ENCODE peak calls at places on chromosomes 4 and X, in four cellular contexts. One of them, this sample, is unnamed.

GRCh38 chr4:103904126-103904525 is 184.3 kb upstream of the TACR3 start:
- DNase-seq in H1: no peak
- DNase-seq in IMR-90: no peak
- DNase-seq in uterus: no peak
- DNase-seq in this sample: no peak

GRCh38 chr4:85482000-85482738 is 7.2 kb downstream of the ARHGAP24 start:
- DNase-seq in H1: no peak
- DNase-seq in uterus: no peak
- DNase-seq in IMR-90: no peak
- DNase-seq in this sample: no peak

GRCh38 chrX:13750204-13750603 is 15.7 kb downstream of the OFD1 start:
- DNase-seq in uterus: no peak
- DNase-seq in H1: no peak
- DNase-seq in IMR-90: peak
- DNase-seq in this sample: no peak

GRCh38 chr4:94676910-94677309 is 80.8 kb upstream of the BMPR1B start:
- DNase-seq in uterus: no peak
- DNase-seq in H1: no peak
- DNase-seq in IMR-90: peak
- DNase-seq in this sample: no peak

GRCh38 chr4:80382090-80382832 is 46.7 kb downstream of the CFAP299 start:
- DNase-seq in H1: no peak
- DNase-seq in IMR-90: no peak
- DNase-seq in uterus: no peak
- DNase-seq in this sample: no peak

GRCh38 chrX:129938081-129938480 is 32.1 kb downstream of the UTP14A start:
- DNase-seq in IMR-90: no peak
- DNase-seq in H1: no peak
- DNase-seq in uterus: no peak
- DNase-seq in this sample: no peak

GRCh38 chr4:139014391-139015268 is 951 bp upstream of the NOCT start:
- DNase-seq in H1: no peak
- DNase-seq in IMR-90: peak
- DNase-seq in uterus: no peak
- DNase-seq in this sample: no peak

GRCh38 chr4:6371271-6371670 is 101.1 kb downstream of the PPP2R2C start:
- DNase-seq in H1: no peak
- DNase-seq in IMR-90: no peak
- DNase-seq in uterus: no peak
- DNase-seq in this sample: no peak

GRCh38 chr4:41839945-41840854 is 91.7 kb upstream of the PHOX2B start:
- DNase-seq in uterus: no peak
- DNase-seq in IMR-90: no peak
- DNase-seq in H1: no peak
- DNase-seq in this sample: no peak

GRCh38 chr4:89538886-89539285 is 231.3 kb upstream of the GPRIN3 start:
- DNase-seq in H1: no peak
- DNase-seq in IMR-90: peak
- DNase-seq in uterus: no peak
- DNase-seq in this sample: no peak

GRCh38 chr4:101103381-101104142 is 243.8 kb downstream of the PPP3CA start:
- DNase-seq in H1: no peak
- DNase-seq in uterus: no peak
- DNase-seq in IMR-90: peak
- DNase-seq in this sample: no peak

GRCh38 chrX:48776818-48777439 is 9.5 kb upstream of the GATA1 start:
- DNase-seq in IMR-90: no peak
- DNase-seq in H1: no peak
- DNase-seq in uterus: no peak
- DNase-seq in this sample: no peak

GRCh38 chr4:164790249-164790648 is 36.3 kb downstream of the SMIM31 start:
- DNase-seq in H1: no peak
- DNase-seq in uterus: no peak
- DNase-seq in IMR-90: no peak
- DNase-seq in this sample: no peak

GRCh38 chr4:83358410-83358809 is 23.8 kb upstream of the HPSE start:
- DNase-seq in H1: no peak
- DNase-seq in IMR-90: peak
- DNase-seq in uterus: no peak
- DNase-seq in this sample: no peak

GRCh38 chr4:77845929-77846328 is 16.7 kb upstream of the MRPL1 start:
- DNase-seq in H1: no peak
- DNase-seq in IMR-90: no peak
- DNase-seq in uterus: no peak
- DNase-seq in this sample: no peak

GRCh38 chrX:130623508-130623907 is 221.7 kb downstream of the RBMX2 start:
- DNase-seq in uterus: no peak
- DNase-seq in H1: no peak
- DNase-seq in IMR-90: no peak
- DNase-seq in this sample: no peak

GRCh38 chr4:180942367-180942916 is 1300.8 kb upstream of the TENM3 start:
- DNase-seq in H1: no peak
- DNase-seq in uterus: no peak
- DNase-seq in IMR-90: no peak
- DNase-seq in this sample: no peak

GRCh38 chr4:111400736-111401135 is 744.5 kb upstream of the FAM241A start:
- DNase-seq in uterus: no peak
- DNase-seq in H1: no peak
- DNase-seq in IMR-90: peak
- DNase-seq in this sample: no peak

GRCh38 chr4:6177587-6178197 is 22.7 kb downstream of the JAKMIP1 start:
- DNase-seq in H1: no peak
- DNase-seq in uterus: no peak
- DNase-seq in IMR-90: no peak
- DNase-seq in this sample: peak

GRCh38 chrX:53266175-53266574 is 15.2 kb downstream of the IQSEC2 start:
- DNase-seq in IMR-90: no peak
- DNase-seq in uterus: no peak
- DNase-seq in H1: no peak
- DNase-seq in this sample: no peak

GRCh38 chrX:13685126-13685763 is 3.7 kb upstream of the RAB9A start:
- DNase-seq in H1: no peak
- DNase-seq in uterus: no peak
- DNase-seq in IMR-90: peak
- DNase-seq in this sample: no peak

GRCh38 chr4:43325220-43325967 is 432.9 kb downstream of the GRXCR1 start:
- DNase-seq in IMR-90: peak
- DNase-seq in H1: no peak
- DNase-seq in uterus: no peak
- DNase-seq in this sample: no peak

GRCh38 chrX:1196436-1196835 is 16.0 kb downstream of the CRLF2 start:
- DNase-seq in H1: peak
- DNase-seq in uterus: no peak
- DNase-seq in IMR-90: no peak
- DNase-seq in this sample: no peak

GRCh38 chrX:9327086-9327746 is 137.6 kb upstream of the TBL1X start:
- DNase-seq in uterus: no peak
- DNase-seq in H1: no peak
- DNase-seq in IMR-90: no peak
- DNase-seq in this sample: no peak

GRCh38 chr4:100742045-100742444 is 224.2 kb upstream of the EMCN start:
- DNase-seq in H1: no peak
- DNase-seq in uterus: no peak
- DNase-seq in IMR-90: peak
- DNase-seq in this sample: no peak

GRCh38 chrX:16386126-16386525 is 218.8 kb downstream of the MAGEB17 start:
- DNase-seq in H1: no peak
- DNase-seq in IMR-90: peak
- DNase-seq in uterus: no peak
- DNase-seq in this sample: no peak

DNA sequence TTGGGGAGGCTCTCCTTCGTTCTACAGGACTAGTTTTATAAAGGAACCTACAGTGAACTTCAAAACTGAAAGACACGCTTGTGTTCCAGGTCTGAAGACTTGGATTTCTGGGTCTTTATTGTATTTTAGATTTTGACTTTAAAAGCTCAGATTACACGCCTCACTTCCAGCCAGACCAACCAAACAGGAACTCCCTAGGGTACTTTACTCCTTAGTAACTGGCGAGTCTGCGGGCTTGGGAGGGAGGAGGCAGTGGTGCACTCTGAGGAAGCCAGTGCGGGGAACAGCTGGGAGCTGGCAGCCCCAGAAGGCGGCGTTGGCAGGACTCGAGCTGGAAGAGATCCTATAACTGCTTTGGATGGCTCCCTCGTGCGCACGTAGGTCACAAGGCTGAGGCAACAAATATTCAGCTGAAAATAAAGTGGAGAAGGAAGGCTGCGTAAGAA is 388 bp upstream of the PHKA1 start:
- DNase-seq in uterus: peak
- DNase-seq in IMR-90: peak
- DNase-seq in H1: peak
- DNase-seq in this sample: no peak
- H3K4me3 ChIP-seq in uterus: peak
- H3K4me3 ChIP-seq in IMR-90: peak
- H3K4me3 ChIP-seq in H1: peak
- H3K4me3 ChIP-seq in this sample: peak

GRCh38 chrX:154382483-154383069 is 3.5 kb downstream of the EMD start:
- DNase-seq in IMR-90: no peak
- DNase-seq in H1: no peak
- DNase-seq in uterus: no peak
- DNase-seq in this sample: no peak

GRCh38 chrX:154383359-154384283 is 4.5 kb downstream of the EMD start:
- DNase-seq in uterus: peak
- DNase-seq in IMR-90: no peak
- DNase-seq in H1: no peak
- DNase-seq in this sample: no peak

GRCh38 chrX:154381271-154381670 is 2.2 kb downstream of the EMD start:
- DNase-seq in uterus: no peak
- DNase-seq in H1: no peak
- DNase-seq in IMR-90: no peak
- DNase-seq in this sample: no peak

GRCh38 chrX:154380787-154381186 is 1.7 kb downstream of the EMD start:
- DNase-seq in IMR-90: no peak
- DNase-seq in H1: no peak
- DNase-seq in uterus: no peak
- DNase-seq in this sample: no peak

DNA sequence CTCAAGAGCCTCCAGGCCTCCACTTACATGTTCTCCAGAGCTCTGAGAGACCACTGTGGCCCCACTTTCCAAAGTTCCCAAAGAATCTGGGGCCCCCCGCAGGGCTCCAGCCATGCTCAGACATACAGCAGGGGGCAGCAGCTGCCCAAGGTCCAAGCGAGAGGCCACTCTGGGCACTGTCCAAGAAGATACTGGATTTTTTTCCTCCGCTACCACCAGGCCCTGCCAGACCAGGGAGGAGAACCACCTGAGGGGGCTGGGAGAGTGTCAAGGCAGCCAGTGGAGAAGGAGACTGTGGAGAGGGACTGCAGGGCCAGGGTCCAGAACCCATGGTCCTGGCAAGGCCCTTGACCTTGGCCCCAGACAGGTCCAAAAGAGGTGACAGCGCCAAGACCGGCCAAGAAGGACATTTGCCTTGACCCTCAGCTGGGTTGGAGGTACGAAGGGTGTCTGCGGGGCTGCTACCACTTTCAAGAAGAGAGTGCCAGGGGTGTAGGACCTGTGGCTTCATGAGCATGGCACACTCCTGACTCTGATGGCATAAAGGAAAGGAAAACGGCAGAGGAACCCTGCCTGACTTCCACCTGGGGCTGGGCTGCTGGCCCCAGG is 5.3 kb downstream of the EMD start:
- DNase-seq in IMR-90: no peak
- DNase-seq in H1: no peak
- DNase-seq in uterus: peak
- DNase-seq in this sample: no peak
- TF ChIP-seq CTCF in IMR-90: peak
- TF ChIP-seq CTCF in H1: peak
- TF ChIP-seq CTCF in uterus: peak
- TF ChIP-seq CTCF in this sample: no peak

GRCh38 chr4:26088433-26088928 is 174.5 kb downstream of the SMIM20 start:
- DNase-seq in IMR-90: peak
- DNase-seq in H1: no peak
- DNase-seq in uterus: no peak
- DNase-seq in this sample: no peak
- H3K4me3 ChIP-seq in IMR-90: no peak
- H3K4me3 ChIP-seq in H1: no peak
- H3K4me3 ChIP-seq in uterus: no peak
- H3K4me3 ChIP-seq in this sample: no peak

GRCh38 chr4:149923736-149924135 is 108.1 kb upstream of the IQCM start:
- DNase-seq in IMR-90: no peak
- DNase-seq in H1: no peak
- DNase-seq in uterus: no peak
- DNase-seq in this sample: no peak
- TF ChIP-seq CTCF in IMR-90: no peak
- TF ChIP-seq CTCF in H1: no peak
- TF ChIP-seq CTCF in uterus: no peak
- TF ChIP-seq CTCF in this sample: no peak

GRCh38 chr4:168633474-168633873 is 136.6 kb downstream of the PALLD start:
- DNase-seq in H1: no peak
- DNase-seq in IMR-90: no peak
- DNase-seq in uterus: no peak
- DNase-seq in this sample: no peak

GRCh38 chr4:168630445-168631187 is 133.8 kb downstream of the PALLD start:
- DNase-seq in uterus: no peak
- DNase-seq in IMR-90: peak
- DNase-seq in H1: no peak
- DNase-seq in this sample: no peak

GRCh38 chr4:168633071-168633470 is 136.2 kb downstream of the PALLD start:
- DNase-seq in IMR-90: no peak
- DNase-seq in uterus: no peak
- DNase-seq in H1: no peak
- DNase-seq in this sample: no peak

GRCh38 chr4:168631241-168632151 is 134.6 kb downstream of the PALLD start:
- DNase-seq in IMR-90: peak
- DNase-seq in H1: peak
- DNase-seq in uterus: peak
- DNase-seq in this sample: no peak

DNA sequence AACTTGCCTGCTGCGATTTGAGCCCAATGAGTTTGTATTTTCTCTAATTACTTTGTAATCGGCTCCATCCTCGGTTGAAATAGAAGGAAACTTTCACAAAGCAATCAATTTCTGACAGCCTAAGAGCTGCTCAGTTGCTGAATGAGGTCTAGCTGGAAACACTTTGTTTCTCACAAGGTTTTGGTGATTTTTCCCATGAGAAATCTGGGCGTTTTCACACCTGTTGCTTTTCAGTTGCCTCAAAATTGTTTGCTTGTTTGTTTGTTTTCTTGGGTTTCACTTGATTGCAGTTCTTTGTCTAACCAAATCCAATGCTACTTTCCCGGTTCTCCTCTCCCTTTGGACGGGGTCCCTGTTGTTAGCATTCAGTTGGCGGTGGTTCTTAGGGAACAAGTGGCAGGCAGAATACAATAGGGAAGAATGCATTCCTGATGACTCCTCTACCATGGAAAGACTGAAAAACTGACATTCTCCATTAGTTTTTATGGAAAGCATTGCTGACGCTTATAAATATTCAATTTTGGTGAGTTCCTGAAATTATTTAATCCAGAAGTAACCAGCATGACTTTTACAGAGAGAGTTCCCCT is 135.5 kb downstream of the PALLD start:
- DNase-seq in uterus: no peak
- DNase-seq in IMR-90: no peak
- DNase-seq in H1: no peak
- DNase-seq in this sample: no peak
- H3K4me3 ChIP-seq in uterus: peak
- H3K4me3 ChIP-seq in IMR-90: peak
- H3K4me3 ChIP-seq in H1: peak
- H3K4me3 ChIP-seq in this sample: no peak